ENCODE peak calls at places on chromosomes 7 and 10, in five cellular contexts. D is mammary epithelial cell; S is tibial artery; I is fibroblast of lung; Q is CD4-positive, alpha-beta memory T cell. A is an unnamed sample. For H3K4me1, the result is how much of the 10 kb centered on the place peaks cover.

GRCh38 chr7:27176962-27177794 is 3.1 kb upstream of the HOXA10 start:
- DNase-seq in I (no peak), D (no peak), S (peak), Q (no peak), A (no peak)

GRCh38 chr7:98598846-98599615 is 18.1 kb upstream of the NPTX2 start:
- DNase-seq in S (no peak), I (no peak), Q (no peak), D (no peak), A (no peak)

GRCh38 chr7:80881361-80881760 is 37.5 kb downstream of the SEMA3C start:
- DNase-seq in I (no peak), D (no peak), S (no peak), Q (no peak), A (no peak)

GRCh38 chr10:51176976-51177690 is 102.8 kb downstream of the PRKG1 start:
- DNase-seq in Q (no peak), S (no peak), I (peak), D (no peak), A (peak)

GRCh38 chr7:116138202-116138801 is 72.0 kb upstream of the TES start:
- DNase-seq in I (peak), S (no peak), D (peak), Q (peak), A (peak)

GRCh38 chr7:88111136-88111748 is 108.6 kb downstream of the SRI start:
- DNase-seq in Q (peak), I (peak), S (no peak), D (peak), A (peak)

GRCh38 chr7:23422384-23422783 is 47.9 kb downstream of the IGF2BP3 start:
- DNase-seq in D (no peak), Q (no peak), I (no peak), S (no peak), A (no peak)

GRCh38 chr10:114538544-114538906 is 119.5 kb downstream of the ABLIM1 start:
- DNase-seq in D (no peak), I (no peak), Q (peak), S (no peak), A (no peak)

GRCh38 chr7:127392566-127393369 is at the start of gene ZNF800:
- DNase-seq in S (peak), I (peak), Q (peak), D (peak), A (peak)

GRCh38 chr7:116834815-116835533 is 27.4 kb upstream of the CAPZA2 start:
- DNase-seq in I (peak), Q (no peak), D (peak), S (no peak), A (peak)

GRCh38 chr10:117271427-117271826 is 30.5 kb downstream of the SLC18A2 start:
- DNase-seq in Q (no peak), S (no peak), D (peak), I (no peak), A (peak)

GRCh38 chr10:61899997-61900828 is 1.3 kb upstream of the ARID5B start:
- DNase-seq in I (peak), D (peak), Q (peak), S (peak), A (peak)

GRCh38 chr10:51653025-51653424 is 46.4 kb downstream of the CSTF2T start:
- DNase-seq in S (no peak), Q (no peak), I (peak), D (no peak), A (no peak)

GRCh38 chr7:55552320-55553086 is 19.8 kb downstream of the VOPP1 start:
- DNase-seq in D (no peak), Q (no peak), S (no peak), I (peak), A (no peak)

GRCh38 chr7:2417981-2418481 is 14.6 kb downstream of the CHST12 start:
- DNase-seq in S (no peak), Q (peak), D (peak), I (no peak), A (no peak)

GRCh38 chr10:36188054-36188453 is 546.0 kb upstream of the FZD8 start:
- DNase-seq in I (peak), S (no peak), D (no peak), Q (no peak), A (no peak)

GRCh38 chr10:71307469-71308085 is 11.5 kb upstream of the SLC29A3 start:
- DNase-seq in I (peak), D (no peak), S (peak), Q (no peak), A (no peak)

GRCh38 chr10:44966129-44966815 is 6.7 kb downstream of the RASSF4 start:
- DNase-seq in Q (no peak), D (no peak), S (no peak), I (no peak), A (no peak)

GRCh38 chr7:78011642-78012041 is 213.1 kb downstream of the PHTF2 start:
- DNase-seq in I (no peak), Q (no peak), S (no peak), D (no peak), A (no peak)

GRCh38 chr10:46106410-46107255 is 60.6 kb upstream of the MSMB start:
- DNase-seq in D (peak), S (peak), Q (peak), I (peak), A (peak)

GRCh38 chr7:135800560-135800959 is 51.9 kb upstream of the FAM180A start:
- DNase-seq in I (no peak), S (no peak), Q (no peak), D (no peak), A (peak)

GRCh38 chr10:69466689-69467088 is 15.4 kb downstream of the TSPAN15 start:
- DNase-seq in I (no peak), D (no peak), Q (no peak), S (no peak), A (no peak)

GRCh38 chr10:6054884-6055283 is 7.3 kb downstream of the IL2RA start:
- DNase-seq in Q (no peak), D (no peak), I (no peak), S (no peak), A (no peak)

DNA sequence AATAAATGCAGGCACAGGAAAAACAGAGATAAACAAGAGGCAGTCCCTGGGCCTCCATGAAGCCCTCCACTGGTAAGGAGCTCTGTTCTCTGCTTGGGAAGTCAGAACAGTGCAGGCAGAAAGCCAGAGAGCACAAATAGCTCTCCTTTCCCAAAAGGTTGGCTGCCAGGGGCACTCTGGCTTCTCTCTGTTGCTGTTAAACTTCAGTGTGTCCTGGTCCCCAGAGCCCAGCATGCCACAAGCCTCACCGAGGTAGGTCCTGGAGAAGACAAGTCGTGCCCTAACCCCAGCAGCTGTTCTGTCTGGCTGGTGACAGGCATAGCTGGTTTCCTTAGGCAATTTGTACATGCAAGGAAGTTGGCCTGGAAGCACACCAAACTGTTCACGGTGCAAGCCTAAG is 17.3 kb downstream of the SLC16A12 start:
- DNase-seq in I (no peak), Q (no peak), D (no peak), S (no peak), A (no peak)
- H3K4me1 ChIP-seq in I (under half), Q (under half), D (under half), S (half or more), A (under half)

DNA sequence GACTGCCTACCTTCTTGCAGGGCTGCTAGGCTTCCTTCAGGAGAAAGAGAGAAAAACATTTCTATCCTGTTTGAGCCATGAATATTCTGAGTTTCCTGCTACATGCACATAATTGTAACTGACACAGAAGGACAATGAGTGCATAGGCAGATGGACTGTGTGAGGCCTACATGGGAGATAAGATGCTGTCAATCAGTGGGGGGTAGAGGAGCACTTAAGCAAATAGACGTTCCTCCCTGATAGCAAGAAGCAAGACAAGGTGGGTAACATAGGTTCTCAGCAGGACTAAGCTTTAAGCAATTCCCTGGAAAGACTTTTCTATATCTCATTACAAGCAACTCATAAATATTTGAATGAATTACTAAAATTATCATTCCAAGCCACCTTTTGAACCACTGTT is 11.6 kb downstream of the ALDH18A1 start:
- DNase-seq in D (no peak), S (no peak), Q (no peak), I (no peak), A (no peak)
- H3K4me1 ChIP-seq in D (under half), S (under half), Q (under half), I (under half), A (under half)

DNA sequence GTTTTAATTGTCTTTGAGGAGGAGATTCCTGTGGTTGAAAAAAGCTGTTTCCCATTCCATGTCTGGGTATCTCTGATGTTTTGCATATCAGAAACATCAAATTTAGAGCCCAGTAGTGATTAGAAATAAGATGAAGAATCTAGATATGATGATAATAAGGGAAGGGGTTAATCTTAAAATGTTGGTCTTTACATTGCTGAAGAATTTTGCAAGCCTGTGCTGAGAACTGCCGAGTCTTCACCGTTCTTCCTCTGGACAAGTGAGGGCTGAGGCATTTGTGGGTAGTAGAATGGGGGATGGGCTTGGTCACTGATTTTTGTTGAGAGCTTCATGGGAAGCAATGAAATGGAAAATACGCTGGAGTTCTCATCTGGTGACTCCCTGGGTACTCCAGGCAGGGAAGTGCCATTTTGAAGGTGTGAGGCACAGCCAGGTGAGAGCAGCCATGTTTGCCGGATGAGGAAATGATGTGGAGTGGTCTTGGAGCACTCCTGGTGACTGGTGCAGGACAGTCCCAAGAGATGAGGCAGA is 10.2 kb downstream of the TCF7L2 start:
- DNase-seq in Q (no peak), I (no peak), D (no peak), S (no peak), A (peak)
- H3K4me1 ChIP-seq in Q (under half), I (under half), D (half or more), S (half or more), A (half or more)

GRCh38 chr7:966291-967069 is 8.9 kb downstream of the COX19 start:
- DNase-seq in S (no peak), I (no peak), Q (no peak), D (no peak), A (no peak)

GRCh38 chr7:969403-969802 is 5.9 kb downstream of the COX19 start:
- DNase-seq in S (no peak), D (no peak), I (no peak), Q (no peak), A (no peak)

GRCh38 chr7:970744-971143 is 4.6 kb downstream of the COX19 start:
- DNase-seq in Q (no peak), S (no peak), D (no peak), I (no peak), A (no peak)

GRCh38 chr7:967361-968082 is 7.8 kb downstream of the COX19 start:
- DNase-seq in I (no peak), Q (no peak), D (no peak), S (no peak), A (no peak)

GRCh38 chr7:968205-968754 is 7.1 kb downstream of the COX19 start:
- DNase-seq in S (no peak), I (no peak), Q (no peak), D (no peak), A (no peak)
- H3K4me1 ChIP-seq in S (half or more), I (under half), Q (under half), D (under half), A (under half)

A was measured in cardiac muscle cell.